ENCODE peak calls at places on chromosome 18, in five cellular contexts. U is RWPE2, E is foreskin fibroblast, X is HFF-Myc, F is cardiac fibroblast. J is an unnamed sample.

GRCh38 chr18:68735498-68736343 is 20.8 kb upstream of the TMX3 start:
- DNase-seq in U (no peak), X (peak; percentile 60), E (peak; percentile 72), F (peak; percentile 85), J (peak; percentile 87)

GRCh38 chr18:34709104-34709503 is 994 bp upstream of the DTNA start:
- DNase-seq in U (peak; percentile 66), X (no peak), F (peak; percentile 81), E (peak; percentile 93), J (peak; percentile 83)

GRCh38 chr18:22817844-22818243 is 115.3 kb upstream of the RBBP8 start:
- DNase-seq in X (no peak), F (peak; percentile 16), E (no peak), U (no peak), J (peak; percentile 59)

GRCh38 chr18:80029690-80030089 is 4.5 kb upstream of the RBFA start:
- DNase-seq in X (no peak), E (no peak), F (no peak), U (no peak), J (no peak)

GRCh38 chr18:54742654-54743053 is 85.6 kb upstream of the RAB27B start:
- DNase-seq in F (peak; percentile 99), E (peak; percentile 98), X (peak; percentile 65), U (no peak), J (peak; percentile 100)

GRCh38 chr18:45619062-45619825 is 4.0 kb downstream of the SLC14A2 start:
- DNase-seq in U (no peak), X (no peak), F (peak; percentile 42), E (peak; percentile 65), J (peak; percentile 70)

GRCh38 chr18:76364282-76365259 is 130.5 kb downstream of the ZNF516 start:
- DNase-seq in X (no peak), F (no peak), U (no peak), E (no peak), J (no peak)

GRCh38 chr18:44803019-44803650 is 122.4 kb downstream of the SETBP1 start:
- DNase-seq in X (no peak), F (peak; percentile 43), U (no peak), E (peak; percentile 86), J (peak; percentile 72)

GRCh38 chr18:11859903-11860407 is 8.7 kb downstream of the CHMP1B start:
- DNase-seq in F (peak; percentile 61), X (no peak), U (peak; percentile 86), E (peak; percentile 80), J (peak; percentile 75)
- TF ChIP-seq CTCF in F (peak; percentile 30), X (peak; percentile 12), U (peak; percentile 48), E (peak; percentile 31), J (peak; percentile 42)

GRCh38 chr18:62717850-62718229 is 2.5 kb downstream of the PHLPP1 start:
- DNase-seq in E (peak; percentile 23), X (no peak), U (no peak), F (peak; percentile 45), J (peak; percentile 53)
- H3K4me3 ChIP-seq in E (peak overlapping the region; percentile 52), X (peak overlapping the region; percentile 51), U (peak overlapping the region; percentile 89), F (peak overlapping the region; percentile 80), J (peak overlapping the region; percentile 75)

DNA sequence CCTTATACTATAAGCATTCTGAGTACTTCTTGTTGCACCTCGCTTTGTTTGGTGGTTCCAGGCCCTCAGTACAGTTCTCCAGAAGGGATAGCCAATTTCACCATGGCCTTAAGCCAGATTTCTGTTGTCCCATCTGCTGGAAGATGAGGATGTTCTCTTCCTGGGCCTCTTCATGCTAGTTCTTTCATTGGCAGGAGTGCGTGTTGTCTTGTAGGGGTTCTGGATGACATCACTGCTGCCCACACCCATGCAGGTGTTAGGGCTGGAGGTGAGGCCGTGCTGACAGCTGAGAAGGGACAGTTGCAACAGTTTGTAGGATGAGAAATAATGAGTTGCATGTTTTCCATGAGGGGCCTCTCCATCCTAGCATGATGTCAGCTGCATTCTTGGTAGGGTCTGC is 142.9 kb downstream of the LDLRAD4 start:
- DNase-seq in F (no peak), E (no peak), X (no peak), U (no peak), J (no peak)
- TF ChIP-seq CTCF in F (no peak), E (no peak), X (no peak), U (no peak), J (no peak)

DNA sequence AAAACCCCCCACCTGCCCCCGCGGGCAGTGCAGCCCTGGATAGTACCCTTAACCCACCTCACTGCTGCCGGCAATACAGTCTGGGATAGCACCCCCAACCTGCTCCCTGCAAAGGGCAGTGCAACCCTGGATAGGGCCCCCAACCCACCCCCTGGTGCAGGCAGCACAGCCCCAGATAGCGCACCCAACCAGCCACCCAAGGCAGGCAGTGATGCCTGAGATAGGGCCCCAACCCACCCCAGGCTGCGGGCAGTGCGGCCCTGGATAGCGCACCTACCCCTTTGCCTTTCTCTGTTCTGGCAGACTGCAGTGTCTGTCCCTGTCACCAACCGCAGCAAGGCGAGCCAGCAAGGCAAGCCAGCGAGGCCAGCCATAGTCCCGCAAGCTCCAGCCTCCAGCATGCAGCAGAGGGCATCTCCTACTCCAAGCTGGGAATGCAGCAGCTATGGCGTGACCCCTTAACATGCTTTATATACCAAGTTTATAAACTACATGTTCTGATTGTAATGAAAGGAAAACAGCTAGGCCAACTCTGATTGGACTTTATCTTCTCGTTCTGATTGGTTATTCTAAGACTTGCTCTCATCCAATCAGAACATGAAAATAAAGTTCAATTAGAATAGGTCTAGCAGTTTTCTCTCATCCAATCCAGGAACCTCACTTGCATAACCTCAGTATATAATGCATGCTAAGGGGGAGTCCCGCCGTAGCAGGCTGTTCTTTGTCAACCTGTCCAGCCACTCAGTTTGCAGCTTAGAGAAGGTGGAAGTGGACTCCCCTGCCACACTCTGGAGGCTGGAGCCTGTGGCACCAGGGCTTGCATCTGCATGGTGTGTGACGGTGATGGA is 34.1 kb upstream of the ANKRD62 start:
- DNase-seq in F (no peak), X (no peak), U (no peak), E (no peak), J (no peak)
- H3K4me3 ChIP-seq in F (no peak overlapping the region), X (no peak overlapping the region), U (no peak overlapping the region), E (no peak overlapping the region), J (no peak overlapping the region)

J was measured in fibroblast of the aortic adventitia.